ENCODE peak calls at places on chromosomes 11 and 22, in six cellular contexts. One of them, this sample, is unnamed.

GRCh38 chr11:120186799-120187591 is 23.8 kb upstream of the OAF start:
- DNase-seq in GM10248: peak; percentile 53
- DNase-seq in AG04450: no peak
- DNase-seq in IMR-90: peak; percentile 61
- DNase-seq in GM20000: peak; percentile 46
- DNase-seq in fibroblast of the aortic adventitia: no peak
- DNase-seq in this sample: no peak

GRCh38 chr22:28019360-28019759 is 100.3 kb upstream of the PITPNB start:
- DNase-seq in IMR-90: no peak
- DNase-seq in AG04450: no peak
- DNase-seq in fibroblast of the aortic adventitia: no peak
- DNase-seq in GM10248: no peak
- DNase-seq in GM20000: no peak
- DNase-seq in this sample: no peak

GRCh38 chr22:40709752-40710413 is 30.6 kb downstream of the MCHR1 start:
- DNase-seq in GM10248: no peak
- DNase-seq in IMR-90: peak; percentile 84
- DNase-seq in AG04450: peak; percentile 65
- DNase-seq in GM20000: no peak
- DNase-seq in fibroblast of the aortic adventitia: peak; percentile 84
- DNase-seq in this sample: peak; percentile 18

GRCh38 chr11:95138448-95138847 is 48.8 kb downstream of the ENDOD1 start:
- DNase-seq in AG04450: no peak
- DNase-seq in GM10248: peak; percentile 54
- DNase-seq in IMR-90: no peak
- DNase-seq in fibroblast of the aortic adventitia: peak; percentile 47
- DNase-seq in GM20000: peak; percentile 51
- DNase-seq in this sample: no peak

GRCh38 chr22:23077627-23078461 is 7.5 kb downstream of the GNAZ start:
- DNase-seq in GM20000: no peak
- DNase-seq in fibroblast of the aortic adventitia: no peak
- DNase-seq in AG04450: no peak
- DNase-seq in GM10248: no peak
- DNase-seq in IMR-90: no peak
- DNase-seq in this sample: no peak

GRCh38 chr11:74822187-74822586 is 73.5 kb downstream of the RNF169 start:
- DNase-seq in GM20000: no peak
- DNase-seq in fibroblast of the aortic adventitia: peak; percentile 92
- DNase-seq in GM10248: no peak
- DNase-seq in AG04450: peak; percentile 85
- DNase-seq in IMR-90: peak; percentile 94
- DNase-seq in this sample: peak; percentile 52

GRCh38 chr11:77198440-77198849 is 70.4 kb downstream of the MYO7A start:
- DNase-seq in GM10248: no peak
- DNase-seq in fibroblast of the aortic adventitia: no peak
- DNase-seq in AG04450: no peak
- DNase-seq in IMR-90: peak; percentile 10
- DNase-seq in GM20000: peak; percentile 56
- DNase-seq in this sample: no peak

GRCh38 chr22:37275622-37276021 is 6.7 kb upstream of the CYTH4 start:
- DNase-seq in fibroblast of the aortic adventitia: no peak
- DNase-seq in AG04450: no peak
- DNase-seq in GM10248: no peak
- DNase-seq in GM20000: no peak
- DNase-seq in IMR-90: no peak
- DNase-seq in this sample: no peak

GRCh38 chr11:73961321-73961720 is 10.5 kb downstream of the DNAJB13 start:
- DNase-seq in fibroblast of the aortic adventitia: peak; percentile 10
- DNase-seq in GM20000: no peak
- DNase-seq in AG04450: no peak
- DNase-seq in IMR-90: peak; percentile 54
- DNase-seq in GM10248: no peak
- DNase-seq in this sample: no peak

GRCh38 chr11:33953289-33953688 is 61.4 kb upstream of the LMO2 start:
- DNase-seq in IMR-90: no peak
- DNase-seq in GM20000: no peak
- DNase-seq in GM10248: no peak
- DNase-seq in AG04450: no peak
- DNase-seq in fibroblast of the aortic adventitia: no peak
- DNase-seq in this sample: no peak

GRCh38 chr22:17243524-17243923 is 24.3 kb upstream of the ADA2 start:
- DNase-seq in fibroblast of the aortic adventitia: no peak
- DNase-seq in IMR-90: no peak
- DNase-seq in GM20000: peak; percentile 69
- DNase-seq in GM10248: peak; percentile 84
- DNase-seq in AG04450: no peak
- DNase-seq in this sample: no peak

GRCh38 chr11:965206-965775 is 39.6 kb downstream of the AP2A2 start:
- DNase-seq in fibroblast of the aortic adventitia: no peak
- DNase-seq in GM10248: no peak
- DNase-seq in GM20000: peak; percentile 14
- DNase-seq in IMR-90: no peak
- DNase-seq in AG04450: no peak
- DNase-seq in this sample: no peak

GRCh38 chr11:120462825-120463224 is 48.7 kb upstream of the GRIK4 start:
- DNase-seq in IMR-90: peak; percentile 35
- DNase-seq in GM20000: no peak
- DNase-seq in GM10248: no peak
- DNase-seq in fibroblast of the aortic adventitia: no peak
- DNase-seq in AG04450: peak; percentile 30
- DNase-seq in this sample: no peak

GRCh38 chr11:17185938-17186337 is 21.8 kb downstream of the PIK3C2A start:
- DNase-seq in fibroblast of the aortic adventitia: no peak
- DNase-seq in GM20000: no peak
- DNase-seq in IMR-90: no peak
- DNase-seq in GM10248: no peak
- DNase-seq in AG04450: no peak
- DNase-seq in this sample: no peak

GRCh38 chr11:17186932-17187692 is 20.7 kb downstream of the PIK3C2A start:
- DNase-seq in GM20000: no peak
- DNase-seq in GM10248: no peak
- DNase-seq in IMR-90: no peak
- DNase-seq in AG04450: no peak
- DNase-seq in fibroblast of the aortic adventitia: no peak
- DNase-seq in this sample: no peak

GRCh38 chr11:17184882-17185587 is 22.8 kb downstream of the PIK3C2A start:
- DNase-seq in AG04450: no peak
- DNase-seq in GM10248: no peak
- DNase-seq in GM20000: no peak
- DNase-seq in IMR-90: no peak
- DNase-seq in fibroblast of the aortic adventitia: no peak
- DNase-seq in this sample: no peak

GRCh38 chr11:17183836-17184235 is 23.9 kb downstream of the PIK3C2A start:
- DNase-seq in IMR-90: no peak
- DNase-seq in GM10248: no peak
- DNase-seq in GM20000: no peak
- DNase-seq in fibroblast of the aortic adventitia: no peak
- DNase-seq in AG04450: no peak
- DNase-seq in this sample: no peak

DNA sequence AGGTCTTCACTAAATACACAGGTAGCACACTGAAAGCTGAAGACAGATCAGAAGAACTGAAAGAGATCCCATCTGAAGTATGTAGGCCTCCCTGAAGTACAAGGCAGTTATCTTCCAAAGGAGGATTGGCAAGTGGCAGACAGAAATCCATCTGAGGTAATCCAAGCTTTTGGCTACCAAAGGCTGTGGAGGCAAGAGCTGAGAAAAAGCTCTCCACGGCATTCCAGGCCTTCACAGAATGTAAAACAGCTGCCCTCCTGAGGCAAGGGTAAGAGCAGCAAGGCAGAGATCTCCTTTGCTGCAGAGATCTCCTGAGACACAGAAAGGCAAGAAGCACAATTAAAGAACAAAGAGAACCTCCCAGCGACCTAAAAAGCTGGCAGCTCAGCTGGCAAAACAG is 19.1 kb downstream of the PIK3C2A start:
- DNase-seq in GM10248: no peak
- DNase-seq in IMR-90: no peak
- DNase-seq in GM20000: no peak
- DNase-seq in AG04450: no peak
- DNase-seq in fibroblast of the aortic adventitia: no peak
- DNase-seq in this sample: no peak
- TF ChIP-seq CTCF in GM10248: no peak
- TF ChIP-seq CTCF in IMR-90: no peak
- TF ChIP-seq CTCF in GM20000: no peak
- TF ChIP-seq CTCF in AG04450: no peak
- TF ChIP-seq CTCF in fibroblast of the aortic adventitia: no peak
- TF ChIP-seq CTCF in this sample: no peak

GRCh38 chr11:19714387-19715363 is 2.0 kb downstream of the NAV2 start:
- DNase-seq in GM10248: no peak
- DNase-seq in fibroblast of the aortic adventitia: peak; percentile 94
- DNase-seq in IMR-90: peak; percentile 85
- DNase-seq in AG04450: peak; percentile 51
- DNase-seq in GM20000: no peak
- DNase-seq in this sample: no peak
- TF ChIP-seq CTCF in GM10248: no peak
- TF ChIP-seq CTCF in fibroblast of the aortic adventitia: no peak
- TF ChIP-seq CTCF in IMR-90: peak; percentile 1
- TF ChIP-seq CTCF in AG04450: no peak
- TF ChIP-seq CTCF in GM20000: no peak
- TF ChIP-seq CTCF in this sample: no peak

GRCh38 chr11:46521947-46522681 is 71.7 kb downstream of the AMBRA1 start:
- DNase-seq in GM10248: no peak
- DNase-seq in AG04450: no peak
- DNase-seq in GM20000: no peak
- DNase-seq in fibroblast of the aortic adventitia: peak; percentile 23
- DNase-seq in IMR-90: peak; percentile 79
- DNase-seq in this sample: no peak
- TF ChIP-seq CTCF in GM10248: peak; percentile 24
- TF ChIP-seq CTCF in AG04450: peak; percentile 58
- TF ChIP-seq CTCF in GM20000: no peak
- TF ChIP-seq CTCF in fibroblast of the aortic adventitia: peak; percentile 39
- TF ChIP-seq CTCF in IMR-90: peak; percentile 64
- TF ChIP-seq CTCF in this sample: peak; percentile 2

DNA sequence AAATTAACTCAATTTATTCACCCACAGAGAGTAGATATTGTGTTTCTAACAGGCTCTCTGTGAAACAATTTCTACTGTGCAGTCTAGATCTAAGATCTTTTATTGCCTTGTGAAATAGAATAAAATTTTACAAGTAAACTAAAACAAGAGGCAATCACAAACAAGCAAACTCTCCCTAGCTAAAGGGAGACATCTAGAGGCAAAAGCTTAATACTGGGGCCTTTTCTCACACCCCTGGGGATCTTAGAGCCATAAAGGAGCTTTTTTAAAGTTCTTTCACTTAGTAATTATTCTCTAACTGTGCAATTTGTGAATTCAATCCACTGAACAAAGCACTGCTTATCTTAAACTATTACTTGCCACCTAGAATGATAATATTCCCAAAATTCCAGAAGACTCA is 19.7 kb downstream of the ALG9 start:
- DNase-seq in AG04450: no peak
- DNase-seq in IMR-90: peak; percentile 35
- DNase-seq in fibroblast of the aortic adventitia: peak; percentile 36
- DNase-seq in GM20000: no peak
- DNase-seq in GM10248: no peak
- DNase-seq in this sample: no peak
- TF ChIP-seq CTCF in AG04450: peak; percentile 66
- TF ChIP-seq CTCF in IMR-90: peak; percentile 53
- TF ChIP-seq CTCF in fibroblast of the aortic adventitia: peak; percentile 55
- TF ChIP-seq CTCF in GM20000: peak; percentile 32
- TF ChIP-seq CTCF in GM10248: no peak
- TF ChIP-seq CTCF in this sample: peak; percentile 60

GRCh38 chr11:17968206-17968605 is 44.6 kb downstream of the SERGEF start:
- DNase-seq in AG04450: no peak
- DNase-seq in GM20000: no peak
- DNase-seq in GM10248: no peak
- DNase-seq in fibroblast of the aortic adventitia: no peak
- DNase-seq in IMR-90: no peak
- DNase-seq in this sample: no peak

GRCh38 chr11:17976651-17977050 is 36.2 kb downstream of the SERGEF start:
- DNase-seq in IMR-90: no peak
- DNase-seq in fibroblast of the aortic adventitia: no peak
- DNase-seq in AG04450: no peak
- DNase-seq in GM20000: no peak
- DNase-seq in GM10248: no peak
- DNase-seq in this sample: no peak

GRCh38 chr11:17974246-17974645 is 38.6 kb downstream of the SERGEF start:
- DNase-seq in GM10248: no peak
- DNase-seq in fibroblast of the aortic adventitia: no peak
- DNase-seq in IMR-90: no peak
- DNase-seq in AG04450: no peak
- DNase-seq in GM20000: no peak
- DNase-seq in this sample: no peak

GRCh38 chr11:17967661-17968060 is 45.2 kb downstream of the SERGEF start:
- DNase-seq in GM10248: no peak
- DNase-seq in GM20000: no peak
- DNase-seq in AG04450: no peak
- DNase-seq in fibroblast of the aortic adventitia: no peak
- DNase-seq in IMR-90: no peak
- DNase-seq in this sample: no peak

DNA sequence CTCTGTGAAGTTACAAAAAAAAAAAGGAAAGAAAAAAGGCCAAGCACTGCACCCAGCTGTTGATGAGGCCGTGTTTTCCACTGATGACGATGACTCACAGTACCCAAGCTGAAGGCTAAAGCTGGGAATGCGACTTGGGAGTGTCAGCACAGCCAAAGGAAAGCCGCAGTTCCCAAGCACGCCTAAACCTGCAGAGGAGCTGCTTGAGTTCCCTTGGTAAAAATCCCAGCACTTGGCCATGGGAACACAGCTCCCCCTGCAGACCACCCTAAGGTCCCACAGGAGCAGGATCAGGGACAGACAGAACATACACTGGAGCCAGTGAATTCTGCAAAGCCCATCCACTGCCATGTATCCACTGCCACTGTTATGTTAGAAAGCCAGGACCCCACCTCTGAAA is 39.9 kb downstream of the SERGEF start:
- DNase-seq in GM10248: no peak
- DNase-seq in fibroblast of the aortic adventitia: peak; percentile 74
- DNase-seq in IMR-90: peak; percentile 93
- DNase-seq in GM20000: peak; percentile 17
- DNase-seq in AG04450: peak; percentile 83
- DNase-seq in this sample: peak; percentile 87
- TF ChIP-seq CTCF in GM10248: peak; percentile 25
- TF ChIP-seq CTCF in fibroblast of the aortic adventitia: peak; percentile 80
- TF ChIP-seq CTCF in IMR-90: peak; percentile 82
- TF ChIP-seq CTCF in GM20000: no peak
- TF ChIP-seq CTCF in AG04450: peak; percentile 97
- TF ChIP-seq CTCF in this sample: peak; percentile 97

This sample was measured in AG09319.